ENCODE peak calls at places on chromosomes 3 and 15, in eight cellular contexts. N is MM.1S, D is A549, S is psoas muscle, O is neural crest cell, P is transverse colon, K is HL-60, I is GM06990. F is an unnamed sample.

GRCh38 chr3:23944861-23945652 is at the start of gene NR1D2:
- DNase-seq in N (peak), D (peak), S (peak), O (peak), P (peak), K (peak), I (peak), F (peak)

GRCh38 chr3:147409143-147410121 is at the start of gene ZIC1:
- DNase-seq in N (no peak), D (no peak), S (peak), O (no peak), P (no peak), K (no peak), I (no peak), F (peak)

GRCh38 chr3:31968391-31968926 is 12.6 kb downstream of the OSBPL10 start:
- DNase-seq in N (no peak), D (no peak), S (no peak), O (no peak), P (no peak), K (no peak), I (no peak), F (no peak)

GRCh38 chr3:133383175-133383574 is 16.7 kb upstream of the BFSP2 start:
- DNase-seq in N (no peak), D (no peak), S (no peak), O (no peak), P (no peak), K (no peak), I (no peak), F (no peak)

GRCh38 chr3:38153986-38154608 is 11.2 kb upstream of the OXSR1 start:
- DNase-seq in N (no peak), D (no peak), S (no peak), O (no peak), P (no peak), K (peak), I (no peak), F (no peak)

GRCh38 chr3:66017084-66017990 is 21.4 kb downstream of the MAGI1 start:
- DNase-seq in N (no peak), D (no peak), S (no peak), O (no peak), P (no peak), K (no peak), I (no peak), F (no peak)

GRCh38 chr3:138078901-138079344 is 36.5 kb downstream of the DZIP1L start:
- DNase-seq in N (no peak), D (peak), S (no peak), O (no peak), P (no peak), K (no peak), I (no peak), F (no peak)

GRCh38 chr3:98994128-98994762 is 92.8 kb upstream of the DCBLD2 start:
- DNase-seq in N (no peak), D (no peak), S (no peak), O (no peak), P (no peak), K (no peak), I (no peak), F (no peak)

GRCh38 chr3:43290961-43291360 is 4.6 kb downstream of the SNRK start:
- DNase-seq in N (no peak), D (no peak), S (no peak), O (no peak), P (no peak), K (no peak), I (no peak), F (no peak)

GRCh38 chr3:66597316-66597863 is 96.6 kb upstream of the LRIG1 start:
- DNase-seq in N (no peak), D (no peak), S (no peak), O (no peak), P (no peak), K (no peak), I (no peak), F (no peak)

GRCh38 chr3:83438177-83438576 is 1520.6 kb upstream of the CADM2 start:
- DNase-seq in N (no peak), D (no peak), S (no peak), O (no peak), P (no peak), K (no peak), I (no peak), F (no peak)

GRCh38 chr15:49235446-49236207 is 65.6 kb downstream of the GALK2 start:
- DNase-seq in N (peak), D (no peak), S (peak), O (peak), P (peak), K (peak), I (peak), F (peak)

GRCh38 chr15:80483656-80484055 is 79.5 kb downstream of the ARNT2 start:
- DNase-seq in N (no peak), D (no peak), S (no peak), O (no peak), P (no peak), K (no peak), I (no peak), F (no peak)

GRCh38 chr3:143529018-143529478 is 319.2 kb downstream of the SLC9A9 start:
- DNase-seq in N (no peak), D (no peak), S (peak), O (no peak), P (peak), K (no peak), I (no peak), F (no peak)

GRCh38 chr15:78063966-78064365 is 13.5 kb downstream of the TBC1D2B start:
- DNase-seq in N (no peak), D (no peak), S (no peak), O (no peak), P (no peak), K (no peak), I (no peak), F (no peak)

GRCh38 chr3:71160800-71161546 is 422.6 kb downstream of the FOXP1 start:
- DNase-seq in N (peak), D (no peak), S (no peak), O (no peak), P (no peak), K (no peak), I (no peak), F (no peak)

GRCh38 chr3:149579838-149580542 is 77.8 kb downstream of the WWTR1 start:
- DNase-seq in N (no peak), D (no peak), S (no peak), O (no peak), P (no peak), K (no peak), I (peak), F (peak)

GRCh38 chr3:118977671-118978392 is 56.8 kb downstream of the IGSF11 start:
- DNase-seq in N (no peak), D (no peak), S (peak), O (no peak), P (no peak), K (no peak), I (no peak), F (no peak)

GRCh38 chr3:156388469-156389150 is 166.3 kb downstream of the SSR3 start:
- DNase-seq in N (peak), D (no peak), S (no peak), O (no peak), P (no peak), K (no peak), I (peak), F (no peak)

GRCh38 chr3:100072328-100073048 is 41.8 kb downstream of the FILIP1L start:
- DNase-seq in N (no peak), D (no peak), S (no peak), O (no peak), P (no peak), K (peak), I (no peak), F (no peak)

GRCh38 chr3:114902691-114903101 is 244.4 kb downstream of the ZBTB20 start:
- DNase-seq in N (no peak), D (no peak), S (no peak), O (no peak), P (no peak), K (peak), I (no peak), F (no peak)

GRCh38 chr3:187958432-187959003 is 195.4 kb upstream of the LPP start:
- DNase-seq in N (no peak), D (no peak), S (no peak), O (no peak), P (peak), K (peak), I (no peak), F (no peak)

GRCh38 chr15:58383876-58384275 is 47.9 kb upstream of the LIPC start:
- DNase-seq in N (no peak), D (no peak), S (no peak), O (no peak), P (no peak), K (no peak), I (no peak), F (no peak)

GRCh38 chr15:45314960-45315359 is 62.9 kb downstream of the SLC28A2 start:
- DNase-seq in N (no peak), D (no peak), S (no peak), O (peak), P (peak), K (no peak), I (no peak), F (no peak)
- TF ChIP-seq CTCF in N (no peak), D (peak), S (no peak), O (peak), P (no peak), K (no peak), I (no peak), F (no peak)

DNA sequence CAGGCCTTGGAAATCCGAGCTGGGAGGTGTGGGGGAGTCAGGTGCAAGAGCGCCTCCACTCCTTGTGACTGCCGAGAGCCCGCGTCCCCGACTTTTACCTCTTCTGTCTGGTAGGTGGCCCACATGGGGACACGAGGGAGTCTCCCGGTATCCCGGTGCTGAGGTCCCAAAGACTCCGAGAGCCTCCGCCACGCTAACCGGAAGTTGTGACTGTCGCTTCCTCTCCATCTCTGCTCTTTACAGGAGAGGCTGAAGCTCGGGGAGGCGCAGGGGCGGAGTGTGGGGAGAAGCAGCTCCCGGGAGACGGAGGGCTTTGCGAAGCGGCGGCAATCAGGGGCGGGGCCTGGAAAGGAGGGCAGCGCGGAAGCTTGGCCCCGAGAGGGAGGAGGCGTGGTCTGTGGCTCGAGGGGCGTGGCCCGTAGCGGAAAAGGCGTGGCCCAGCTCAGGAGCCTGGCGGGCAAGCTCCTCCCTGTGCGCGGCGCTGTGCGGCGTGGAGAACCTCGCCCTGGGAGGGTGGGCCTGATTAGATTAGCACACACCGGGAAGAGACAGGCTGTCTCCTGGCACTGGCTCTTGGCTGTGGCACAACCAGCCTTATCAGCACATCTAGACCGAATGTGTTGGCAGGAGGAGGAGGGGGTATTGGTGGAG is 143.9 kb downstream of the GABRB3 start:
- DNase-seq in N (no peak), D (peak), S (peak), O (no peak), P (no peak), K (no peak), I (no peak), F (no peak)
- TF ChIP-seq CTCF in N (no peak), D (peak), S (no peak), O (no peak), P (no peak), K (no peak), I (no peak), F (no peak)

DNA sequence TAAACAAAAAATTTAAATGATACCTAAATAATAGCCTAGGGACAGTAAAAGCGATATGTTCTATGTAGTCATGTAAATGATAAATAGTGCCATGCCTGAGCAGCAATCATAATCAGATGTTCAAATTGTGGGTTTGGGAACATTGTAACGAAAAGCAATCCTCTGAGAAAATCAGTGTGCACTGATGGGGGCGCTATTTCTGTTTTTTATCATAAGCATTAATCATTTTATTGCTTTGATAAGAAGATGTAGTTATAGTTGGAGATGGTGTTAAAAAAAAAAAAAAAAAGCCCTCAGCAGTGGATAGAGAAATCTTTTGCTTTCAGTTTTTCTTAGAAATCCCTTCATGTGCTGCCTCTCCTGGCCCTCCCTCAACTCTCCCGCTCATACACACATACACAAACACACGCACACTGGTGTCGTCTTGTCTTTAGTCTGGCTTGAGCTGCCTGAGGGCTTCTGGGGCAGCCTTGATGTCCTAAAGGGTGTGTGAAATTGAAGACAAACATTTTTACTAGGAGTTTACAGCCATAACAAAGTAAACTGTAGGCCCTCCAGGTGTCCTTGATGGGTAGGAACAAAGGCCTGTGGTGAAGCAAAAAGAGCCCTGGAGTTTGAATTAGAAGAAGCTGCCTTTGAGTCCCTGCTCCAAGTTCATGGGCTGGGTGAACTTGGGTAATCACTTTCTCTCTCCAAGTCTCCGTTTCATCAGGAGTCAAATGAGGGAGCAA is 428.1 kb downstream of the SOX2 start:
- DNase-seq in N (no peak), D (no peak), S (no peak), O (no peak), P (no peak), K (no peak), I (no peak), F (no peak)
- TF ChIP-seq CTCF in N (peak), D (no peak), S (no peak), O (peak), P (no peak), K (no peak), I (no peak), F (no peak)

GRCh38 chr3:1082024-1082633 is 10.7 kb upstream of the CNTN6 start:
- DNase-seq in N (peak), D (no peak), S (no peak), O (peak), P (peak), K (peak), I (no peak), F (peak)
- TF ChIP-seq CTCF in N (peak), D (peak), S (peak), O (peak), P (peak), K (peak), I (peak), F (peak)

DNA sequence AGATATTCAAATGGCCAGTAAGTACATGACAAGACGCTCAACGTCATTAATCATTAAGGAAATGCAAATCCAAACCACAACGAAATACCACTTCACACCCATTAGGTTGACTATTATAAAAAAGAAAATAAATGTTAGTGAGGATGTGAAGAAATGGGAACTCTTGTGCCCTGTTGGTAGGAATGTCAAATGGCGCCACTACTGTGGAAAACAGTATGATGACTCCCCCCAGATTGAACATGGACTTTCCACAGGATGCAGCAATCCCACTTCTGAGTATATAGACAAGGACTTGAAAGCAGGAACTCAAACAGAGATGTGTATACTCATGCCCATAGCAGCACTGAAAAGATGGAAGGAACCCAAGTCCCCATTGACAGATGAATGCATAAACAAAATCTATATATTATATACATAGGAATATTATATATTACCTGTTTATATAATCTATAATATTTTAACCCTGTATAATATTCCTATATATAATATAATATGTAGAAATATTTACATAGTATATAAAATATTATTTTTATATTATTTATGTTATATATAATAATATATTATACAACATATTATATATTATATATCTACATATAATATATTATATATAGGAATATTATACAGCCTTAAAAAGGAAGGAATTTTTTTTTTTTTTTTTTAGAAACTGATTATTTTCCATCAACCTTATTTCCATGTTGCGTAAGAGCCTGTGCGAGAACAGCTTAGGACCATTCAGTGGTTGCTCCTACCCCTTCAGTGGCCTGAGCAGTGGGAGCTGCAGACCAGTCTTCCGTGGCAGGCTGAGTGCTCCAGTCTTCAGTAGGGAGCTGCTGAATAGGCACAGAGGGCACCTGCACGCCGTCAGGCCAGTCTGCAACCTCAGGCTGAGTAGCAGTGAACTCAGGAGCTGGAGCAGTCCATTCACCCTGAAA is 17.6 kb upstream of the PIGZ start:
- DNase-seq in N (no peak), D (no peak), S (no peak), O (no peak), P (no peak), K (no peak), I (no peak), F (no peak)
- TF ChIP-seq CTCF in N (no peak), D (no peak), S (no peak), O (peak), P (no peak), K (no peak), I (no peak), F (no peak)

GRCh38 chr3:185519021-185519420 is 20.2 kb upstream of the TMEM41A start:
- DNase-seq in N (no peak), D (no peak), S (no peak), O (no peak), P (no peak), K (no peak), I (no peak), F (no peak)
- TF ChIP-seq CTCF in N (no peak), D (no peak), S (no peak), O (no peak), P (no peak), K (no peak), I (peak), F (no peak)

DNA sequence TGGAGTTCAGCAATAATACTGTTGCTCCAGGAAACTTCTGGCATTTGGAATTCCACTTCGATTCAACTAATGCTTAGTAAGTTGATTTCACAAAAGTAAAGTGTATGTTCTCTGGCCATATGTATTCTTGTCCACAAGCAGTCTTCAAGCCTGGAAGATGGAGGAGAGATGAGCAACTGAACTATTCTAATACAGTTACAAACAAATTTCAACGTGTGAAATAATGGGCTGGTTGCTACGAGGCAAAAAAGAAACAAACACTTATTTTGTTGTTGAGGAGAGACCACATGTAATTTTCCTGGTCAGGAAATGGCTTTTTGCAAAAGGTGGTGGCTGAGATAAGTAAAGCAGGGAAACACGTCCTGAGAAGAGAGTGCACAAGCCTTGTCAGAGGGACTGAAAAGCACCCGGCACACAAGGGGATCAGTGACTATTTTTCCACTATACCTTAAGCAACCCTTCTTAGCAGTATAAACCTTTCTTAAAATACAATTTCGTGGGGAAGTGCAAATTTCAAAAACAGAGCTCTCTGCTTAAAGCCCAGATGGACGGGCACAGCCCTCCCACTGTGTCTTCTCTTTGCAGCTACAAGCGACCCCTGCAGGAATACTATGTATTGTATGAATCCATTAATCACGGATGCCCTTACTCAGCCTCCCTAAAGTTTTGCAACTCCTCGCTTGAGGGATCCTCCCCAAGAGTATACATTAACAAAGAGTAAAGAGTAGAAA is 253.9 kb downstream of the IL5RA start:
- DNase-seq in N (no peak), D (no peak), S (no peak), O (no peak), P (no peak), K (no peak), I (no peak), F (no peak)
- TF ChIP-seq CTCF in N (no peak), D (no peak), S (no peak), O (no peak), P (no peak), K (no peak), I (no peak), F (no peak)

DNA sequence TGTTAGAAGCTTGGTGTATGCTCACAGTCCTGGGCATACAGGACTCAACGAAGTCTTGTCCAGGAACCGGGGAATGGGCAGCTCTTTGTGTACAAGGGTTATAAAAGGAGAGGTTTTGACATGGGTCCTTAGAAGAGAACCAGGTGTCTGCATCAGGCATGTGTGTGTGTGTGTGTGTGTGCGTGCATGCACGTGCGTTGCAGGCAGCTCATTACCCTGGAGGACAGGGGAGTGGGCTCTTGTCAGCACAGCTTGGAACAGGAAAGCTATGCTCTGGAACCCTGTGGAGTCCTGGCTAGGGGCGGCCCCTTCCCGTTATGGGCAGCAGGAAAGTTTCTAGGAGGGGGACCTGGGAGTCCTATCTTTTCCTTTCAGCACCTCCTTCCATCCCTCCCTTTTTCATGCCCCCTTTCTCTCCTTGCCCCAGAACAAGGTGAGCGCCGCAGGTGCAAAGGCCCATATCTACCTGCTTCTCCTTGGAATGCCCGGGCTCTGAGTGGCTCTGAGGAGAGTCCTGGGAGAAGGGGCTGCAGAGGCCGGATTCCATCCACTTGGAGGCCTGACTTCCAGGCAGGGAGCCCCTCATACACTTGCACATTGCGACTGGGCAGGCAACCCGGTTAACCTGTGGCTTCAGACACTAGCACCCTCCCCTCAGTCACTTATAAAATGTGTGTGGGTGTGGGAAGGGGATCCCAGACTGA is 33.9 kb upstream of the LCTL start:
- DNase-seq in N (no peak), D (no peak), S (no peak), O (no peak), P (no peak), K (no peak), I (no peak), F (no peak)
- TF ChIP-seq CTCF in N (no peak), D (no peak), S (no peak), O (no peak), P (no peak), K (no peak), I (no peak), F (no peak)

GRCh38 chr15:90599116-90599515 is 69.4 kb downstream of the CRTC3 start:
- DNase-seq in N (no peak), D (no peak), S (no peak), O (no peak), P (no peak), K (no peak), I (no peak), F (no peak)
- TF ChIP-seq CTCF in N (no peak), D (no peak), S (no peak), O (no peak), P (no peak), K (no peak), I (no peak), F (no peak)